ENCODE peak calls at places on chromosomes 12 and 14, in four cellular contexts. U is stomach, M is OCI-LY7, A is A549. J is an unnamed sample.

GRCh38 chr14:67806228-67806627 is 10.2 kb downstream of the ZFYVE26 start:
- DNase-seq in U (no peak), M (no peak), A (no peak), J (no peak)

GRCh38 chr12:115988629-115989563 is 288.6 kb downstream of the MED13L start:
- DNase-seq in U (no peak), M (no peak), A (no peak), J (peak; percentile 4)

GRCh38 chr14:91349481-91350074 is 68.0 kb downstream of the CCDC88C start:
- DNase-seq in U (no peak), M (peak; percentile 63), A (no peak), J (peak; percentile 82)

GRCh38 chr12:105321125-105321524 is 9.4 kb upstream of the C12orf75 start:
- DNase-seq in U (no peak), M (peak; percentile 65), A (no peak), J (no peak)

GRCh38 chr14:23057757-23058653 is 685 bp upstream of the CDH24 start:
- DNase-seq in U (peak; percentile 88), M (peak; percentile 86), A (peak; percentile 87), J (peak; percentile 95)

GRCh38 chr12:67697443-67697842 is 48.9 kb downstream of the DYRK2 start:
- DNase-seq in U (no peak), M (no peak), A (no peak), J (no peak)

GRCh38 chr12:106070147-106070546 is 68.6 kb downstream of the NUAK1 start:
- DNase-seq in U (no peak), M (no peak), A (no peak), J (no peak)

GRCh38 chr12:16454481-16454880 is 107.0 kb downstream of the MGST1 start:
- DNase-seq in U (no peak), M (no peak), A (no peak), J (no peak)

GRCh38 chr14:98742001-98742400 is 530.0 kb downstream of the BCL11B start:
- DNase-seq in U (no peak), M (no peak), A (no peak), J (no peak)

GRCh38 chr12:55092579-55092978 is 33.6 kb upstream of the OR9K2 start:
- DNase-seq in U (no peak), M (no peak), A (no peak), J (no peak)

GRCh38 chr12:59111873-59112272 is 191.6 kb upstream of the LRIG3 start:
- DNase-seq in U (no peak), M (no peak), A (no peak), J (no peak)

GRCh38 chr12:106743270-106743988 is 31.1 kb upstream of the RIC8B start:
- DNase-seq in U (no peak), M (no peak), A (no peak), J (no peak)

GRCh38 chr14:75495882-75496281 is 26.4 kb upstream of the BATF start:
- DNase-seq in U (no peak), M (no peak), A (no peak), J (no peak)

GRCh38 chr14:106442857-106443256 is 916.5 kb downstream of the TMEM121 start:
- DNase-seq in U (no peak), M (peak; percentile 39), A (no peak), J (no peak)

GRCh38 chr12:7113389-7113871 is 4.4 kb upstream of the C1RL start:
- DNase-seq in U (no peak), M (peak; percentile 62), A (peak; percentile 44), J (peak; percentile 66)

GRCh38 chr12:9367828-9368227 is 159.6 kb upstream of the PZP start:
- DNase-seq in U (no peak), M (no peak), A (no peak), J (no peak)

GRCh38 chr14:58638231-58639205 is 756 bp downstream of the DACT1 start:
- DNase-seq in U (no peak), M (no peak), A (no peak), J (peak; percentile 46)

GRCh38 chr12:80472912-80473500 is 29.0 kb downstream of the PTPRQ start:
- DNase-seq in U (no peak), M (peak; percentile 69), A (peak; percentile 7), J (peak; percentile 26)

GRCh38 chr14:76876076-76876475 is 49.9 kb downstream of the LRRC74A start:
- DNase-seq in U (peak; percentile 67), M (peak; percentile 54), A (peak; percentile 86), J (peak; percentile 77)

GRCh38 chr14:54148251-54148650 is 191.6 kb upstream of the BMP4 start:
- DNase-seq in U (no peak), M (no peak), A (no peak), J (no peak)

GRCh38 chr12:38890102-38890501 is 15.3 kb downstream of the CPNE8 start:
- DNase-seq in U (no peak), M (no peak), A (no peak), J (no peak)

GRCh38 chr14:94122438-94122837 is 7.0 kb downstream of the IFI27L2 start:
- DNase-seq in U (peak; percentile 17), M (no peak), A (no peak), J (no peak)

GRCh38 chr14:24857277-24857676 is 192.7 kb downstream of the STXBP6 start:
- DNase-seq in U (no peak), M (no peak), A (no peak), J (no peak)

GRCh38 chr14:54147285-54147684 is 190.7 kb upstream of the BMP4 start:
- DNase-seq in U (no peak), M (no peak), A (no peak), J (no peak)

GRCh38 chr12:34400423-34400881 is 378.2 kb downstream of the ALG10 start:
- DNase-seq in U (peak; percentile 15), M (no peak), A (no peak), J (peak; percentile 2)

GRCh38 chr14:103989034-103989433 is 46.7 kb upstream of the RD3L start:
- DNase-seq in U (no peak), M (no peak), A (no peak), J (no peak)

GRCh38 chr14:68292467-68293334 is 473.1 kb downstream of the RAD51B start:
- DNase-seq in U (no peak), M (no peak), A (no peak), J (no peak)

GRCh38 chr12:95220726-95221125 is 3.1 kb downstream of the VEZT start:
- DNase-seq in U (no peak), M (no peak), A (no peak), J (no peak)

GRCh38 chr14:70886421-70887206 is 20.6 kb upstream of the PCNX1 start:
- DNase-seq in U (no peak), M (peak; percentile 33), A (no peak), J (no peak)

GRCh38 chr12:127260959-127261358 is 1006.0 kb upstream of the TMEM132C start:
- DNase-seq in U (no peak), M (no peak), A (no peak), J (no peak)

GRCh38 chr14:44795725-44796124 is 166.0 kb downstream of the KLHL28 start:
- DNase-seq in U (no peak), M (no peak), A (no peak), J (no peak)

GRCh38 chr12:121253638-121254335 is 42.7 kb downstream of the CAMKK2 start:
- DNase-seq in U (no peak), M (no peak), A (no peak), J (no peak)

GRCh38 chr12:106670131-106670530 is 87.3 kb downstream of the RFX4 start:
- DNase-seq in U (no peak), M (no peak), A (no peak), J (no peak)

GRCh38 chr14:81296263-81296923 is 75.6 kb upstream of the GTF2A1 start:
- DNase-seq in U (no peak), M (no peak), A (no peak), J (no peak)

DNA sequence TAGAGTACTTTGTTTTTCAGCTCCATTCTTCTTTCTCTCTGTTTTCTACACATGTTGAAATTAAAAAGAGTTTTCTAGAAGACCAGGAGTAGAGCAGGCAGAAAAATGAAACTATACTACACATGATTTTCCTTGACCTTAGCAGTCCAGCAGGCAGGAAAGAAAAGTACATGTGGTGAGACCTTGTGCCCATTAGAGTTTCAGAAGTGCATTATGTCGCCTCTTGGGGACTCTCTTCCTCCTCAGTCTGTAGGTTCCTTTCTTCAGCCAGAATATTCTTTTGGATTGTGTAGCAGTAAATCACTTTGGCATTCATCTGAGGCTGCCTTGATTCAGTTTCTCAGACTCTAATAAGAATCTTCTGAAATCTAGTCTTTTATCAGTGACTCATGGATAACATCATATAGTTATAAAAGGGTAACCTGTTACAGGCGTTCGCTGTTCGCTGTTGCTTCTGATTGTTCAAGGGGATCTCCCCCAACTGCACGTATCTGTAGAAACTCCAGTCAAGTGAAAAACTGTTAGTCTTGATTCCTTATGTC is 161.8 kb downstream of the ANO4 start:
- DNase-seq in U (no peak), M (no peak), A (no peak), J (no peak)
- TF ChIP-seq CTCF in U (no peak), M (no peak), A (no peak), J (no peak)

DNA sequence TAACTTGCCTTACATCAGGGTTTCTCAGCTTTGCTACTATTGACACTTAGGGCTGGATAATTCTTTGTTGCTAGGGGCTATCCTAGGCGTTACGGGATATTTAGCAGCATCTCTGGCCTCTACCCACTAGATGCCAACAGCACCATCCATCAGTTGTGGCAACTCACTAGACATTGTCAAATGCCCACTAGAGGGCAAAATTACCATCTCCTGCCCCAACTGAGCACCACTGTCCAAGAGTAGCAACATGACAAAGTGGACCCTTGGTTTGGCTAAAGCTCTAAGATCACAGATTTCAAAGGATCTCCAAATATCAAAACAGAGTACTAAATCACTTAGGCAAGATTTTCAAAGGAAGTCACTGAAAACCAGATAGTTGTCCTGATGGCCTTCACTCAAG is 251.7 kb upstream of the TBX3 start:
- DNase-seq in U (no peak), M (peak; percentile 30), A (no peak), J (no peak)
- TF ChIP-seq CTCF in U (no peak), M (peak; percentile 68), A (peak; percentile 32), J (no peak)

DNA sequence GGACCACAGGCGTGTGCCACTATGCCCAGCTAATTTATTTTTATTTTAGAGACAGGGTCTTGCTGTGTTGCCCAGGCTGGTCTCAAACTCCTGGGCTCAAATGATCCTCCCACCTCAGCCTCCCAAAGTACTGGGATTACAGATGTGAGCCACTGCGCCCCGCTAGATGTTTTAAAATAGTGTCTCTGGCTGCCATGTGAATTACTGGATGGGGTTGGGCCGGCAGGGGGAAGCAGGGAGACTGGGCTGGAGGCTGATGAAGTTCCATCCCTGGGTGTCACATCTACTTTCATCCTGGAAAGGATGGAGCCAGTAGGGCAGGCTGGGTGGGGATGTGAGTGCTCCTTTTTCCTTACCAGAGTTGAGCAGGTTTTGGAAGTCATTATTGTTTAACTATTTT is 46.1 kb downstream of the DNAH10 start:
- DNase-seq in U (no peak), M (no peak), A (peak; percentile 74), J (no peak)
- TF ChIP-seq CTCF in U (no peak), M (no peak), A (peak; percentile 34), J (no peak)

DNA sequence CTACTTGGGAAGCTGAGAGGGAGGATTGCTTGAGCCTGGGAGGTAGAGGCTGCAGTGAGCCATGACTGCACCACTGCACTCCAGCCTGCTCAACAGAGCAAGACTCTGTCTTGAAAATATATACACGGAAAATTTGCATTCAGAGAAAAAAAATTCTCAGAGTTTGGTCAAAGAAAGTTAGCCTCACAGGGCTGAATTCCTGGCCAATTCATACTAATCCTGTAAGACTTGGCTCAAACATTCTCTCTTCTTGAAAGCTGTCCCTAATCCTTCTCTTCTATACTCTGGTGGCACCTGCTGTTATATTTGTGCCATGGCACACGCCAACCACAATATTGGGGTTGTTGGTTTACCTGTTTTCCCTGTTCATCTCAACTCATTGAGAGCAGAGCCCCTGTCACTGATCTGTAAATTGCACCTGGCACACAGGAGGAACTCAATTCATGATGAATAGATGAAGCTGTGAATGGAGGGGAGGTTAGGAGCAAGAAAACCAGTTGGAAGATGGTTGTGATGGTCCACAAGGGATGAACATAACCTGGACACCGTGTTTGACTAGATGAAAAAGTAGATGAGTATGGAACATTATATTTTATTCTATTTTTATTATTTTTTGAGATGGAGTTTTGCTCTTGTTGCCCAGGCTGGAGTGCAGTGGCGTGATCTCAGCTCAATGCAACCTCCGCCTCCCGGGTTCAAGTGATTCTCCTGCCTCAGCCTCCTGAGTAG is 36.8 kb upstream of the SPTSSA start:
- DNase-seq in U (peak; percentile 53), M (peak; percentile 38), A (peak; percentile 52), J (peak; percentile 23)
- TF ChIP-seq CTCF in U (peak; percentile 41), M (peak; percentile 75), A (peak; percentile 77), J (peak; percentile 38)